ENCODE peak calls at places on chromosomes 7 and 10, in nine cellular contexts. P is fibroblast of lung; Y is EH; Z is foreskin fibroblast; N is CD8-positive, alpha-beta memory T cell; W is AML-193; G is colonic mucosa; H is head of caudate nucleus; M is stimulated activated CD8-positive, alpha-beta memory T cell treated with anti-CD3 and anti-CD28 coated beads, Interleukin-15, amount 100 ng/mL, for 24 hours. B is an unnamed sample.

GRCh38 chr7:79968249-79968648 is 166.4 kb upstream of the GNAI1 start:
- DNase-seq in P (no peak), Y (no peak), Z (no peak), N (no peak), W (no peak), G (no peak), H (no peak), M (no peak), B (no peak)

GRCh38 chr10:92486637-92487036 is 87.3 kb downstream of the IDE start:
- DNase-seq in P (peak), Y (peak), Z (no peak), N (no peak), W (peak), G (no peak), H (no peak), M (no peak), B (no peak)

GRCh38 chr7:96114190-96114589 is 207.7 kb downstream of the SLC25A13 start:
- DNase-seq in P (no peak), Y (no peak), Z (no peak), N (no peak), W (no peak), G (no peak), H (no peak), M (no peak), B (no peak)

GRCh38 chr10:15113766-15114165 is 16.6 kb downstream of the RPP38 start:
- DNase-seq in P (peak), Y (peak), Z (no peak), N (no peak), W (no peak), G (no peak), H (no peak), M (no peak), B (no peak)

GRCh38 chr7:103113164-103113563 is 35.7 kb downstream of the NAPEPLD start:
- DNase-seq in P (peak), Y (peak), Z (peak), N (no peak), W (no peak), G (no peak), H (no peak), M (no peak), B (peak)

GRCh38 chr10:114519306-114519669 is 115.0 kb upstream of the AFAP1L2 start:
- DNase-seq in P (peak), Y (peak), Z (no peak), N (no peak), W (no peak), G (peak), H (no peak), M (no peak), B (peak)

GRCh38 chr10:26448706-26449435 is 10.7 kb downstream of the APBB1IP start:
- DNase-seq in P (no peak), Y (no peak), Z (no peak), N (peak), W (no peak), G (peak), H (no peak), M (no peak), B (no peak)

GRCh38 chr7:57646901-57647246 is 196.9 kb downstream of the ZNF716 start:
- DNase-seq in P (no peak), Y (no peak), Z (no peak), N (no peak), W (no peak), G (no peak), H (no peak), M (no peak), B (no peak)

GRCh38 chr7:19455508-19456132 is 253.2 kb downstream of the POLR1F start:
- DNase-seq in P (peak), Y (no peak), Z (no peak), N (no peak), W (no peak), G (no peak), H (no peak), M (no peak), B (no peak)

GRCh38 chr10:107826166-107826565 is 661.7 kb upstream of the SORCS1 start:
- DNase-seq in P (no peak), Y (no peak), Z (no peak), N (no peak), W (no peak), G (no peak), H (no peak), M (no peak), B (no peak)

GRCh38 chr10:73039635-73040034 is 57.0 kb downstream of the P4HA1 start:
- DNase-seq in P (peak), Y (peak), Z (peak), N (no peak), W (no peak), G (no peak), H (no peak), M (no peak), B (no peak)

GRCh38 chr10:77710759-77711682 is 73.4 kb upstream of the KCNMA1 start:
- DNase-seq in P (peak), Y (peak), Z (peak), N (peak), W (peak), G (peak), H (peak), M (peak), B (peak)

GRCh38 chr10:64011871-64012714 is 490.9 kb downstream of the REEP3 start:
- DNase-seq in P (no peak), Y (no peak), Z (no peak), N (no peak), W (no peak), G (no peak), H (no peak), M (no peak), B (peak)

GRCh38 chr10:121481222-121481621 is 117.0 kb downstream of the FGFR2 start:
- DNase-seq in P (peak), Y (no peak), Z (no peak), N (no peak), W (no peak), G (no peak), H (no peak), M (no peak), B (no peak)

GRCh38 chr10:109977382-109977806 is 30.4 kb upstream of the ADD3 start:
- DNase-seq in P (peak), Y (peak), Z (peak), N (no peak), W (no peak), G (peak), H (peak), M (no peak), B (no peak)

GRCh38 chr7:4751398-4751947 is 23.9 kb upstream of the AP5Z1 start:
- DNase-seq in P (no peak), Y (no peak), Z (no peak), N (no peak), W (no peak), G (no peak), H (peak), M (no peak), B (no peak)

GRCh38 chr10:6173203-6173602 is 29.5 kb upstream of the PFKFB3 start:
- DNase-seq in P (no peak), Y (no peak), Z (no peak), N (peak), W (no peak), G (no peak), H (no peak), M (no peak), B (no peak)

GRCh38 chr7:43071604-43072003 is 40.8 kb upstream of the HECW1 start:
- DNase-seq in P (no peak), Y (peak), Z (no peak), N (no peak), W (peak), G (no peak), H (no peak), M (no peak), B (no peak)

GRCh38 chr7:15906436-15906835 is 220.0 kb upstream of the MEOX2 start:
- DNase-seq in P (no peak), Y (no peak), Z (no peak), N (no peak), W (no peak), G (no peak), H (no peak), M (no peak), B (no peak)

GRCh38 chr7:22779697-22780096 is 43.0 kb downstream of the TOMM7 start:
- DNase-seq in P (peak), Y (peak), Z (no peak), N (no peak), W (no peak), G (no peak), H (no peak), M (no peak), B (no peak)

GRCh38 chr7:424961-425793 is 94.5 kb downstream of the PDGFA start:
- DNase-seq in P (peak), Y (no peak), Z (no peak), N (no peak), W (no peak), G (no peak), H (peak), M (no peak), B (no peak)

GRCh38 chr7:136359333-136359903 is 382.3 kb upstream of the MTPN start:
- DNase-seq in P (no peak), Y (no peak), Z (no peak), N (no peak), W (no peak), G (no peak), H (no peak), M (no peak), B (no peak)

GRCh38 chr7:99137418-99138180 is 6.3 kb downstream of the SMURF1 start:
- DNase-seq in P (peak), Y (peak), Z (peak), N (no peak), W (no peak), G (no peak), H (peak), M (no peak), B (peak)

GRCh38 chr7:150404172-150404784 is 25.1 kb downstream of the ZNF775 start:
- DNase-seq in P (no peak), Y (no peak), Z (no peak), N (no peak), W (no peak), G (no peak), H (no peak), M (no peak), B (no peak)

GRCh38 chr7:82810558-82811259 is 352.0 kb downstream of the PCLO start:
- DNase-seq in P (peak), Y (peak), Z (peak), N (no peak), W (peak), G (no peak), H (peak), M (no peak), B (peak)

GRCh38 chr7:92366730-92367129 is 80.6 kb upstream of the GATAD1 start:
- DNase-seq in P (peak), Y (peak), Z (peak), N (no peak), W (no peak), G (no peak), H (no peak), M (no peak), B (peak)

GRCh38 chr7:102119925-102120324 is 166.7 kb upstream of the SH2B2 start:
- DNase-seq in P (no peak), Y (no peak), Z (no peak), N (no peak), W (no peak), G (no peak), H (peak), M (no peak), B (no peak)

GRCh38 chr7:131605280-131605878 is 49.0 kb upstream of the PODXL start:
- DNase-seq in P (peak), Y (peak), Z (no peak), N (no peak), W (no peak), G (no peak), H (no peak), M (no peak), B (no peak)

GRCh38 chr10:132309879-132310591 is 2.3 kb upstream of the STK32C start:
- DNase-seq in P (no peak), Y (no peak), Z (no peak), N (no peak), W (no peak), G (no peak), H (no peak), M (no peak), B (no peak)

GRCh38 chr10:130994191-130994590 is 317.3 kb downstream of the TCERG1L start:
- DNase-seq in P (no peak), Y (no peak), Z (no peak), N (no peak), W (no peak), G (no peak), H (no peak), M (no peak), B (peak)

GRCh38 chr10:115772606-115773005 is 500.4 kb downstream of the GFRA1 start:
- DNase-seq in P (peak), Y (peak), Z (peak), N (no peak), W (no peak), G (no peak), H (no peak), M (no peak), B (peak)

GRCh38 chr10:133400624-133401424 is 6.9 kb downstream of the MTG1 start:
- DNase-seq in P (no peak), Y (no peak), Z (no peak), N (no peak), W (no peak), G (no peak), H (peak), M (no peak), B (no peak)

GRCh38 chr10:31937371-31937770 is 8.7 kb upstream of the ARHGAP12 start:
- DNase-seq in P (no peak), Y (no peak), Z (no peak), N (no peak), W (no peak), G (peak), H (no peak), M (no peak), B (no peak)

GRCh38 chr10:91009121-91009520 is 88.2 kb upstream of the ANKRD1 start:
- DNase-seq in P (no peak), Y (no peak), Z (no peak), N (no peak), W (no peak), G (no peak), H (no peak), M (no peak), B (no peak)

GRCh38 chr7:20647908-20648776 is 32.7 kb downstream of the ABCB5 start:
- DNase-seq in P (peak), Y (no peak), Z (no peak), N (no peak), W (peak), G (no peak), H (no peak), M (no peak), B (peak)

GRCh38 chr10:118332948-118333710 is 9.0 kb downstream of the FAM204A start:
- DNase-seq in P (no peak), Y (no peak), Z (no peak), N (no peak), W (no peak), G (no peak), H (no peak), M (no peak), B (peak)

GRCh38 chr7:99184468-99185225 is 23.3 kb downstream of the KPNA7 start:
- DNase-seq in P (no peak), Y (no peak), Z (no peak), N (no peak), W (no peak), G (no peak), H (no peak), M (no peak), B (no peak)